ENCODE peak calls at places on chromosomes 13 and 19, in seven cellular contexts. U is A549, G is PC-9, X is mammary epithelial cell, H is H1, Y is neural progenitor cell, I is GM23338. L is an unnamed sample.

GRCh38 chr19:55563261-55563690 is 17.4 kb downstream of the ZNF579 start:
- DNase-seq in U (no peak), G (no peak), X (no peak), H (no peak), Y (no peak), I (no peak), L (peak; percentile 24)

GRCh38 chr19:46296722-46297431 is at the start of gene HIF3A:
- DNase-seq in U (no peak), G (no peak), X (no peak), H (peak; percentile 97), Y (peak; percentile 98), I (peak; percentile 99), L (no peak)

GRCh38 chr13:106033634-106034033 is 501.8 kb downstream of the EFNB2 start:
- DNase-seq in U (peak; percentile 27), G (peak; percentile 47), X (no peak), H (no peak), Y (no peak), I (peak; percentile 4), L (peak; percentile 63)

GRCh38 chr13:97895383-97895782 is 58.1 kb upstream of the IPO5 start:
- DNase-seq in U (no peak), G (no peak), X (no peak), H (no peak), Y (no peak), I (no peak), L (no peak)

GRCh38 chr19:19109601-19110000 is 28.7 kb downstream of the TMEM161A start:
- DNase-seq in U (no peak), G (no peak), X (no peak), H (no peak), Y (no peak), I (no peak), L (peak; percentile 12)

GRCh38 chr19:4057913-4058695 is 8.6 kb downstream of the ZBTB7A start:
- DNase-seq in U (peak; percentile 73), G (peak; percentile 76), X (peak; percentile 87), H (no peak), Y (no peak), I (peak; percentile 1), L (peak; percentile 93)

GRCh38 chr13:50386527-50387123 is 371.4 kb downstream of the KCNRG start:
- DNase-seq in U (no peak), G (no peak), X (no peak), H (no peak), Y (peak; percentile 56), I (peak; percentile 47), L (peak; percentile 85)

GRCh38 chr19:30669329-30670010 is 297.3 kb downstream of the ZNF536 start:
- DNase-seq in U (peak; percentile 61), G (no peak), X (peak; percentile 62), H (peak; percentile 95), Y (peak; percentile 80), I (peak; percentile 85), L (peak; percentile 47)

GRCh38 chr13:51929699-51930098 is 67.9 kb downstream of the CCDC70 start:
- DNase-seq in U (no peak), G (no peak), X (no peak), H (no peak), Y (no peak), I (no peak), L (no peak)

GRCh38 chr19:7426986-7427385 is 61.8 kb downstream of the PEX11G start:
- DNase-seq in U (no peak), G (no peak), X (no peak), H (no peak), Y (no peak), I (no peak), L (no peak)

GRCh38 chr19:16199275-16199932 is 1.7 kb downstream of the AP1M1 start:
- DNase-seq in U (no peak), G (no peak), X (no peak), H (no peak), Y (no peak), I (no peak), L (no peak)

GRCh38 chr19:38841787-38842438 is 7.9 kb downstream of the HNRNPL start:
- DNase-seq in U (no peak), G (no peak), X (no peak), H (no peak), Y (no peak), I (no peak), L (no peak)

GRCh38 chr13:21342699-21343442 is 116.2 kb downstream of the ZDHHC20 start:
- DNase-seq in U (no peak), G (no peak), X (no peak), H (no peak), Y (no peak), I (no peak), L (no peak)

GRCh38 chr13:21344662-21345176 is 114.4 kb downstream of the ZDHHC20 start:
- DNase-seq in U (no peak), G (no peak), X (no peak), H (no peak), Y (no peak), I (no peak), L (no peak)

GRCh38 chr13:21347753-21348318 is 111.3 kb downstream of the ZDHHC20 start:
- DNase-seq in U (no peak), G (no peak), X (no peak), H (no peak), Y (no peak), I (peak; percentile 46), L (no peak)

GRCh38 chr13:21341637-21342422 is 117.3 kb downstream of the ZDHHC20 start:
- DNase-seq in U (no peak), G (no peak), X (no peak), H (no peak), Y (no peak), I (no peak), L (no peak)

GRCh38 chr13:21343659-21344058 is 115.4 kb downstream of the ZDHHC20 start:
- DNase-seq in U (no peak), G (no peak), X (no peak), H (no peak), Y (no peak), I (no peak), L (no peak)
- H3K4me2 ChIP-seq in U (no peak overlapping the region), G (no peak overlapping the region), X (no peak overlapping the region), H (no peak overlapping the region), Y (no peak overlapping the region), I (no peak overlapping the region), L (no peak overlapping the region)

GRCh38 chr13:91304740-91305139 is 42.7 kb upstream of the MIR17HG start:
- DNase-seq in U (no peak), G (no peak), X (no peak), H (no peak), Y (no peak), I (no peak), L (peak; percentile 10)

GRCh38 chr13:91305652-91306051 is 41.8 kb upstream of the MIR17HG start:
- DNase-seq in U (no peak), G (no peak), X (no peak), H (no peak), Y (no peak), I (no peak), L (no peak)

GRCh38 chr13:91298060-91298459 is 49.4 kb upstream of the MIR17HG start:
- DNase-seq in U (no peak), G (no peak), X (no peak), H (no peak), Y (no peak), I (no peak), L (no peak)

GRCh38 chr13:91297503-91297902 is 50.0 kb upstream of the MIR17HG start:
- DNase-seq in U (no peak), G (no peak), X (no peak), H (no peak), Y (no peak), I (no peak), L (no peak)

GRCh38 chr13:91302070-91302469 is 45.4 kb upstream of the MIR17HG start:
- DNase-seq in U (no peak), G (no peak), X (no peak), H (no peak), Y (no peak), I (no peak), L (no peak)
- H3K4me2 ChIP-seq in U (no peak overlapping the region), G (no peak overlapping the region), X (no peak overlapping the region), H (no peak overlapping the region), Y (no peak overlapping the region), I (no peak overlapping the region), L (no peak overlapping the region)

DNA sequence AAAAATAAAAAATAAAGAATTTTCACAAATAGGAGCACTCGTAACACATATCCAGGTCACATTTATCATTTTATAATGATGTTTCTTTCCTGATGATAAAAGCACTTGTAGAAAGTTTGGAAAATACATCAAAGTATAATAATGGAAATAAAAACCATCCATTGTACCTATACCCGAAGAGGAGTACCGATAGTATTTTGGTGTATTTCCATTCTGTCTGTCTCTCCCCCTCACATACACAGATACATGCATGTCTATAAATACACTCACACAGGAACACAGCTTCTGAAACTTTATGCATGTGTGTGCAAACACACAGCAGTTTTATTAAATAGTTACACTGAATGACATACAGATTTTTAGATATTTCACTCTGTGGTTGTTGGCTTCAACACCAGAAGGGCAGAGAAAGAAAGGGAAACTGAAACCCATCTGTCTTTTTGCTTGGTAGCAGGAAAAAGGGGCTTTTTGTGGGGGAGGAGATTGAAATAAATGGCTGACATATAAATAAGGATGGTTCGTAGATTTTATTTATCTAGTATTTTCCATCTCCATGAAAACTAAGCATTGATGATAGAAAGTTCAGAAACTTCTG is 114.8 kb downstream of the LRCH1 start:
- DNase-seq in U (no peak), G (no peak), X (no peak), H (no peak), Y (no peak), I (no peak), L (no peak)
- H3K4me2 ChIP-seq in U (peak overlapping the region; percentile 69), G (no peak overlapping the region), X (peak overlapping the region; percentile 37), H (no peak overlapping the region), Y (no peak overlapping the region), I (no peak overlapping the region), L (peak overlapping the region; percentile 80)

GRCh38 chr13:79780240-79780639 is 299.3 kb downstream of the NDFIP2 start:
- DNase-seq in U (no peak), G (no peak), X (peak; percentile 49), H (no peak), Y (peak; percentile 4), I (no peak), L (peak; percentile 9)

GRCh38 chr13:79779761-79780160 is 298.8 kb downstream of the NDFIP2 start:
- DNase-seq in U (no peak), G (no peak), X (peak; percentile 82), H (no peak), Y (peak; percentile 72), I (no peak), L (peak; percentile 52)

GRCh38 chr13:79781829-79782540 is 301.0 kb downstream of the NDFIP2 start:
- DNase-seq in U (no peak), G (no peak), X (no peak), H (no peak), Y (no peak), I (no peak), L (no peak)

GRCh38 chr13:79786176-79786575 is 305.2 kb downstream of the NDFIP2 start:
- DNase-seq in U (no peak), G (no peak), X (no peak), H (no peak), Y (no peak), I (no peak), L (no peak)

DNA sequence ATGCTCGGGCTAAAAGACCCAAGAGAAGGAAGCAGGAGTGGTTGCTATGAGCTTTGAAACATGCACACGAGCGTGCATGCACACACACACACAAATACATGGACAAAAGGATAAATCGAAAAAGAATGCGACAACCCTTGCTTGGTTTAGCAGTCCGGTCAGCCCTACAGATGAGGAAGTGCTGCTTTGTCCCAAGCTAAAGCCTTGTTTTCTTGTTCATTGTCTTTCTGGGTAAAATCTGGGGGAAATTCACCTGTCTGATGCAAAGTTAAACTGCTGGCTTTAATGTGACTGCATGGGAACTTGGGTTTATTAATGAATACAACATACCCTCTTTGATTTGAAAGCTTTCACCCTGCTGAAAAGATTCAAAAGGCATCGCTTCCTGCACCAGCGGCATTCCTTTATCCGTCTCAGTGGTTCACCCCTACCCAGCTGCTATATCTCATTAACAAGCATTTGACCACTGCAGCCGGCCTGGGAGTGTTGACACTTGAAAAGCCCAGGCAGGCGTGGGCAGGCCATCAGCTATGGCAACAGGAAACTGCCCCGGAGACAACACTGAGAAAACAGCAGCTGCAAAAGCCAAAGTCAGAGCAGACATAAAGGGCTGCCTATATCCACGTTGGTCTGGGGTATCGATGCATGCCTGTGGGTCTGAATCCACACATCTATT is 301.7 kb downstream of the NDFIP2 start:
- DNase-seq in U (no peak), G (no peak), X (peak; percentile 85), H (peak; percentile 66), Y (peak; percentile 93), I (peak; percentile 87), L (peak; percentile 74)
- H3K4me2 ChIP-seq in U (no peak overlapping the region), G (no peak overlapping the region), X (peak overlapping the region; percentile 44), H (peak overlapping the region; percentile 50), Y (peak overlapping the region; percentile 59), I (peak overlapping the region; percentile 9), L (peak overlapping the region; percentile 54)